ENCODE peak calls at places on chromosomes 11 and 22, in seven cellular contexts. D is renal cortical epithelial cell; M is posterior vena cava; P is germinal center; R is ACHN; K is activated CD8-positive, alpha-beta T cell treated with anti-CD3 and anti-CD28 coated beads for 36 hours; N is GOT3. Y is an unnamed sample.

GRCh38 chr11:12408156-12408770 is 30.9 kb downstream of the PARVA start:
- DNase-seq in R (no peak), P (no peak), D (no peak), K (no peak), N (no peak), M (no peak), Y (peak)

GRCh38 chr22:23054531-23055257 is 15.6 kb upstream of the GNAZ start:
- DNase-seq in R (no peak), D (no peak), N (no peak), P (peak), K (no peak), M (peak), Y (no peak)

GRCh38 chr11:21630934-21631478 is 561.9 kb upstream of the ANO5 start:
- DNase-seq in N (no peak), M (no peak), R (no peak), D (no peak), K (no peak), P (no peak), Y (no peak)

GRCh38 chr22:37189011-37189466 is 992 bp upstream of the C1QTNF6 start:
- DNase-seq in P (no peak), N (no peak), M (no peak), D (peak), R (peak), K (peak), Y (no peak)

GRCh38 chr11:71572811-71573210 is 7.4 kb downstream of the KRTAP5-10 start:
- DNase-seq in M (no peak), K (no peak), D (no peak), R (no peak), N (no peak), P (no peak), Y (no peak)

GRCh38 chr22:40922484-40923303 is 28.5 kb upstream of the RBX1 start:
- DNase-seq in D (peak), R (peak), K (peak), N (no peak), P (peak), M (no peak), Y (peak)

GRCh38 chr11:47152953-47153950 is 23.4 kb downstream of the ARFGAP2 start:
- DNase-seq in D (peak), K (peak), N (peak), M (peak), P (peak), R (peak), Y (peak)

GRCh38 chr22:46815896-46816721 is 53.7 kb downstream of the TBC1D22A start:
- DNase-seq in P (no peak), K (no peak), R (peak), N (no peak), D (peak), M (peak), Y (peak)

GRCh38 chr11:116162086-116162485 is 610.7 kb downstream of the BUD13 start:
- DNase-seq in P (no peak), M (no peak), N (no peak), D (no peak), K (no peak), R (no peak), Y (no peak)

GRCh38 chr11:71185411-71185810 is 67.0 kb downstream of the SHANK2 start:
- DNase-seq in M (no peak), N (no peak), K (no peak), R (no peak), D (no peak), P (no peak), Y (no peak)

GRCh38 chr11:36258730-36259360 is 30.4 kb downstream of the COMMD9 start:
- DNase-seq in P (peak), N (no peak), K (peak), D (peak), R (peak), M (no peak), Y (peak)

GRCh38 chr11:123300874-123301695 is 106.0 kb upstream of the CLMP start:
- DNase-seq in K (no peak), D (peak), R (peak), M (no peak), N (no peak), P (no peak), Y (peak)

GRCh38 chr11:116936754-116937153 is 99.3 kb upstream of the APOA1 start:
- DNase-seq in M (no peak), N (no peak), P (no peak), R (no peak), D (no peak), K (no peak), Y (no peak)

GRCh38 chr11:66438009-66438503 is 592 bp downstream of the MRPL11 start:
- DNase-seq in D (no peak), K (no peak), R (no peak), M (no peak), N (no peak), P (no peak), Y (peak)

GRCh38 chr22:27029584-27030130 is 372.3 kb downstream of the MIAT start:
- DNase-seq in K (no peak), D (no peak), M (no peak), R (no peak), P (no peak), N (no peak), Y (no peak)

GRCh38 chr11:119694334-119694733 is 34.7 kb downstream of the NECTIN1 start:
- DNase-seq in R (no peak), P (no peak), M (no peak), D (peak), K (peak), N (no peak), Y (no peak)

GRCh38 chr11:34999453-34999852 is 83.0 kb downstream of the PDHX start:
- DNase-seq in P (no peak), K (no peak), D (no peak), N (no peak), M (no peak), R (no peak), Y (no peak)

GRCh38 chr22:36454916-36455570 is 26.4 kb downstream of the TXN2 start:
- DNase-seq in N (peak), R (peak), K (peak), M (peak), P (peak), D (peak), Y (peak)

GRCh38 chr11:126653040-126653439 is 297.6 kb downstream of the ST3GAL4 start:
- DNase-seq in D (no peak), P (no peak), R (no peak), K (no peak), N (no peak), M (no peak), Y (no peak)

GRCh38 chr11:72234514-72234830 is 9.5 kb downstream of the PHOX2A start:
- DNase-seq in M (no peak), N (no peak), K (no peak), D (no peak), R (no peak), P (no peak), Y (no peak)

GRCh38 chr11:76560219-76560618 is 110.3 kb downstream of the LRRC32 start:
- DNase-seq in K (peak), M (no peak), N (no peak), D (no peak), P (no peak), R (no peak), Y (peak)

GRCh38 chr11:44032304-44033085 is 15.3 kb upstream of the ACCSL start:
- DNase-seq in D (peak), K (no peak), N (no peak), R (no peak), M (peak), P (no peak), Y (peak)

GRCh38 chr11:60343094-60343704 is 16.1 kb downstream of the MS4A6E start:
- DNase-seq in N (no peak), M (no peak), K (peak), D (peak), R (peak), P (peak), Y (peak)

GRCh38 chr11:1281974-1282365 is 27.5 kb downstream of the TOLLIP start:
- DNase-seq in P (no peak), D (no peak), R (no peak), N (no peak), M (no peak), K (no peak), Y (no peak)

GRCh38 chr22:21707677-21708076 is 27.9 kb downstream of the YPEL1 start:
- DNase-seq in M (no peak), R (no peak), P (peak), K (no peak), D (no peak), N (no peak), Y (peak)

GRCh38 chr11:117202386-117203068 is 3.4 kb downstream of the TAGLN start:
- DNase-seq in D (no peak), K (no peak), R (no peak), P (no peak), M (no peak), N (no peak), Y (no peak)

GRCh38 chr11:25357133-25357532 is 860.3 kb downstream of the LUZP2 start:
- DNase-seq in D (no peak), R (no peak), K (no peak), P (no peak), M (no peak), N (no peak), Y (no peak)

GRCh38 chr11:35407041-35407440 is 12.3 kb downstream of the SLC1A2 start:
- DNase-seq in D (no peak), N (no peak), M (no peak), P (no peak), K (no peak), R (no peak), Y (no peak)

GRCh38 chr11:76707293-76707825 is 36.8 kb upstream of the LRRC32 start:
- DNase-seq in K (no peak), D (no peak), N (no peak), R (no peak), P (no peak), M (peak), Y (no peak)

Y was measured in fibroblast of lung.